ENCODE peak calls at places on chromosome 15, in four cellular contexts. X, M, B and S are unnamed samples.

GRCh38 chr15:65801229-65801813 is 9.2 kb upstream of the DENND4A start:
- DNase-seq in X (no peak), M (no peak), B (no peak), S (no peak)

GRCh38 chr15:46061002-46061401 is 426.2 kb downstream of the SQOR start:
- DNase-seq in X (no peak), M (no peak), B (no peak), S (no peak)

GRCh38 chr15:40366204-40367037 is 8.4 kb downstream of the DISP2 start:
- DNase-seq in X (no peak), M (no peak), B (peak), S (no peak)

GRCh38 chr15:83305696-83306291 is 21.3 kb upstream of the BNC1 start:
- DNase-seq in X (no peak), M (no peak), B (peak), S (peak)

GRCh38 chr15:39785139-39785538 is 2.5 kb upstream of the FSIP1 start:
- DNase-seq in X (no peak), M (no peak), B (no peak), S (no peak)

GRCh38 chr15:33975023-33975565 is 6.8 kb downstream of the CHRM5 start:
- DNase-seq in X (no peak), M (no peak), B (no peak), S (no peak)

GRCh38 chr15:69394556-69395282 is 19.4 kb upstream of the KIF23 start:
- DNase-seq in X (peak), M (peak), B (peak), S (peak)

GRCh38 chr15:38652998-38653397 is 88.4 kb upstream of the RASGRP1 start:
- DNase-seq in X (no peak), M (peak), B (no peak), S (no peak)

GRCh38 chr15:80246425-80246894 is 5.6 kb downstream of the CTXND1 start:
- DNase-seq in X (no peak), M (no peak), B (no peak), S (no peak)

GRCh38 chr15:56918907-56919707 is 663 bp downstream of the TCF12 start:
- DNase-seq in X (peak), M (peak), B (peak), S (peak)

GRCh38 chr15:84797212-84797611 is 19.9 kb upstream of the ALPK3 start:
- DNase-seq in X (no peak), M (no peak), B (no peak), S (no peak)

GRCh38 chr15:96356494-96357455 is 26.3 kb downstream of the NR2F2 start:
- DNase-seq in X (no peak), M (peak), B (peak), S (peak)

GRCh38 chr15:51401872-51402517 is 60.5 kb downstream of the GLDN start:
- DNase-seq in X (peak), M (peak), B (peak), S (peak)

GRCh38 chr15:29756358-29757267 is 65.7 kb downstream of the TJP1 start:
- DNase-seq in X (no peak), M (no peak), B (no peak), S (no peak)

GRCh38 chr15:34993877-34994276 is 5.8 kb upstream of the ZNF770 start:
- DNase-seq in X (no peak), M (no peak), B (no peak), S (no peak)

GRCh38 chr15:66027268-66027806 is 158.0 kb downstream of the RAB11A start:
- DNase-seq in X (no peak), M (peak), B (no peak), S (peak)

GRCh38 chr15:74531144-74531811 is 9.7 kb upstream of the ARID3B start:
- DNase-seq in X (no peak), M (no peak), B (peak), S (peak)

GRCh38 chr15:67094001-67094826 is 28.8 kb downstream of the SMAD3 start:
- DNase-seq in X (no peak), M (no peak), B (no peak), S (no peak)

GRCh38 chr15:40439461-40440299 is 1.1 kb upstream of the BAHD1 start:
- DNase-seq in X (peak), M (peak), B (peak), S (no peak)

GRCh38 chr15:75061272-75061671 is 37.9 kb downstream of the PPCDC start:
- DNase-seq in X (no peak), M (no peak), B (peak), S (no peak)

GRCh38 chr15:68317281-68318007 is 39.9 kb downstream of the FEM1B start:
- DNase-seq in X (no peak), M (no peak), B (peak), S (no peak)

GRCh38 chr15:57570994-57571393 is 20.7 kb upstream of the MYZAP start:
- DNase-seq in X (no peak), M (no peak), B (no peak), S (peak)

GRCh38 chr15:81930582-81931369 is 115.0 kb downstream of the MEX3B start:
- DNase-seq in X (no peak), M (peak), B (no peak), S (no peak)

GRCh38 chr15:57611938-57612337 is 20.2 kb downstream of the MYZAP start:
- DNase-seq in X (no peak), M (peak), B (peak), S (peak)

GRCh38 chr15:53130943-53131342 is 340.8 kb upstream of the ONECUT1 start:
- DNase-seq in X (no peak), M (no peak), B (no peak), S (no peak)

GRCh38 chr15:74792227-74793016 is 10.5 kb downstream of the CSK start:
- DNase-seq in X (peak), M (no peak), B (no peak), S (no peak)

GRCh38 chr15:39455502-39455991 is 125.3 kb upstream of the THBS1 start:
- DNase-seq in X (no peak), M (no peak), B (no peak), S (no peak)

GRCh38 chr15:100572362-100572983 is 29.5 kb downstream of the LINS1 start:
- DNase-seq in X (no peak), M (no peak), B (no peak), S (no peak)

GRCh38 chr15:75620776-75621536 is 4.6 kb downstream of the SNUPN start:
- DNase-seq in X (no peak), M (peak), B (no peak), S (peak)

GRCh38 chr15:28960979-28961378 is 75.2 kb downstream of the APBA2 start:
- DNase-seq in X (no peak), M (no peak), B (peak), S (no peak)

GRCh38 chr15:40274350-40275274 is 8.3 kb downstream of the ANKRD63 start:
- DNase-seq in X (no peak), M (peak), B (peak), S (peak)

GRCh38 chr15:45790325-45790943 is 155.6 kb downstream of the SQOR start:
- DNase-seq in X (no peak), M (peak), B (peak), S (peak)

GRCh38 chr15:85773249-85773648 is 21.5 kb downstream of the KLHL25 start:
- DNase-seq in X (no peak), M (no peak), B (no peak), S (no peak)

DNA sequence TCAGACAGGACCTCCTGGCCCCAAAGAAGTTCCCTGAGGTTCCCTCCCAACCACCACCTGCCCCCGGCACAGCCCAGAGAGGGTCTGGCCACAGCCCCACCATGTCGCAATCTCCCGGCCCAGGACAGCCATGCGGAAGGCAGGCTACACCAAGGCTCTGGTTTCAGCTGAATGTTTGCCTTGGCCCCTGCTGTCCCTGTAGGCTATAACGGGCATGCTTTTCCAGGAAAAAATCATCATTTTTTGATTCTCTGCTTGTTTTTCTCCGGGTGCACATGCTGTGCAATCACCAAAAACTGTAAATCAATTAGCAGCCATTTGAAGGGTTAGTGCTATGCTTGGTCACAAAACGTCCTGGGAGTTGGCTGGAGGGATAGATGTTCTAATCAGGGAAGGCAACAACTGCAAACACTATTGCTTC is 142.7 kb upstream of the IGF1R start:
- DNase-seq in X (no peak), M (no peak), B (no peak), S (no peak)
- TF ChIP-seq CTCF in X (no peak), M (no peak), B (no peak), S (no peak)

DNA sequence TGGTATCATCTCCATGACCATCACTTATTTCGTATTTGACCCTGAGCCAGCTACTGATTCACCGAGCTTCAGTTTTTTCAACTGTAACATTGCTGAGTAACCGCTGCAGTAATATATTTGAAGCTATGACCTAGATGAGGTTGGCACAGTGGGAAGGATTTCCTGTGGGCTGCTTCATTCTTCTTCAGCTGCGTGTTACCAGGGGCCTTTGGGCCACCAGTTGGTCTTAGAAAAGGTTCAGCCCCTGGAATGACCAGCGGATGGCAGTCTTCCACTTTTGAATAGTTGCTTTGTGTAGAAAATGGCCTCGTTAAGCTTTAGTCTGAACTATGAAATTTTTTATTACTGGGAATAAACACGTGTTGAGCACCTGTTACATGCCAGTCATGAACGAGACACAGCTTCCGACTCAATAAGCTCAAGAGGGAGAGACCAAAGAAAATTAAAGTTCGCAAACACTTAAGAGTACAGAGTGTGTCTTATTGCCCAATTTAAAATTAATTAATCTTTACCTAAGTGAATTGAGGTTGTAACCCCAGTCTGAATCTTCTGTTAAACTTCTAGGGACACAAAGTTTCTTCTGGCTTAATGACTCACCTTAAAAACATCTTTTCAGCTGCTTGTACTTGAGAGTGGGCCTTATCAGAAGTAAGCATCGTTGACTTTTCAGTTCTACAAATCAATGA is 57.6 kb upstream of the NR2E3 start:
- DNase-seq in X (no peak), M (peak), B (peak), S (peak)
- TF ChIP-seq CTCF in X (no peak), M (peak), B (peak), S (peak)

GRCh38 chr15:89112341-89112971 is 24.2 kb downstream of the ABHD2 start:
- DNase-seq in X (no peak), M (peak), B (no peak), S (peak)
- TF ChIP-seq CTCF in X (no peak), M (no peak), B (no peak), S (no peak)

DNA sequence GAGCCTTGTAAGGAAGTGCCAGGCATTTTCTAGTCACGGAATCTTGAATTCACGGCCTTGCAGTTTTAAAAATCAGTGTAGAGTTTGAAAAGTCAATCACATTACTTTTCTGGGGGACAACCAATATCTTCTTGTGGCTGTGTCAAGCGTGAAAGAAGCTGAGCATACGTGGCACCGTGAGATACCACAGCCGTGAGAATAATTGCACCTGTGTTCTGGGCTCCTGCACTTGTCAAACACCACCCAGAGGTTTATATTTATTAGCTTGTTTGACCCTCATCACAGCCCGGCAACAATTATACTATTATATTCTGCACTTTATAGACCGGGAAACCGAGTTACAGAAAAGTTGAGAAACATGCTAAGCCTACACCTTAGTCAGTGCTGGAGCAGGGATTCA is 45.2 kb downstream of the ARRDC4 start:
- DNase-seq in X (no peak), M (no peak), B (no peak), S (no peak)
- TF ChIP-seq CTCF in X (no peak), M (no peak), B (no peak), S (no peak)

DNA sequence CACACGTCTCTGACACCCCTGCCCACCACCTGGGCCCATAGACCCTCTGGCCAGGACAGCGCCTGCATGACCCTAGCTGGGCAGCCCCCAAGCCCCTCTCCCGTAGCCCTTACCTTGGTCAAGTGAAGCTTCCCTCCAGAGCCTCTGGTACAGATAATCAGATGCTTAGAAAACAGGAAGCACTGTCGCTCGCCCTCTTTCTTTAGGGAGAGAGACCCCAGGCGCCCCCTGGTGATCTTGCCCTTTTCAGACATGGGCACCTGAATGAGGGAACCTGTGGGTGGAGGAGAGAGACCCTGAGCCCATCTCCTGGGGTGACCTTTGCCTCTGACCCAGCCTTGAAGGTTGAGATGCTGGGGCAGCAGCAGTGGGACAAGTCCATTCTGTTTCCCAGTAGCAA is 65.4 kb downstream of the RASGRF1 start:
- DNase-seq in X (no peak), M (peak), B (peak), S (peak)
- TF ChIP-seq CTCF in X (no peak), M (no peak), B (peak), S (no peak)

GRCh38 chr15:93020976-93021772 is 67.8 kb downstream of the RGMA start:
- DNase-seq in X (no peak), M (no peak), B (no peak), S (no peak)

GRCh38 chr15:93017521-93017920 is 71.5 kb downstream of the RGMA start:
- DNase-seq in X (no peak), M (no peak), B (no peak), S (no peak)

GRCh38 chr15:93019091-93019490 is 69.9 kb downstream of the RGMA start:
- DNase-seq in X (no peak), M (no peak), B (no peak), S (no peak)

GRCh38 chr15:93019971-93020370 is 69.0 kb downstream of the RGMA start:
- DNase-seq in X (no peak), M (no peak), B (no peak), S (no peak)

DNA sequence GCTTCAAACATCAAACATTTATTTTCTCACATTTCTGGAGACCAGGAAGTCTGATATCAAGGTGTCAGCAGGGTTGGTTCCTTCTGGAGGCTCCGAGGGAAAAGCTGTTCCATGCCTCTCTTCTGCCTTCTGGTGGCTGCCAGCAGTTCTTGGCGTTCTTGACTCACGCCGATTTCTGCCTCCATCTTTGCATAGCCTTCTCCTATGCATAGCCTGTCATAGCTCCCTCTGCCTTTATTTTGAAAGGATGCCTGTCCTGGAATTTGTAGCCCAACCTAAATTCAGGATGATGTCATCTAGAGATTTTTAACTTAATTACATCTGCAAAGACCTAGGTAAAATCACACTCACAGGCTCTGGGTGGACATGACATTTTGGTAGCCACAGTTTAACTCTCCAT is 70.4 kb downstream of the RGMA start:
- DNase-seq in X (no peak), M (no peak), B (peak), S (no peak)
- TF ChIP-seq CTCF in X (peak), M (no peak), B (peak), S (no peak)

GRCh38 chr15:78301813-78302212 is 2.4 kb upstream of the SKIC8 start:
- DNase-seq in X (no peak), M (no peak), B (no peak), S (peak)

GRCh38 chr15:78298983-78299301 is 467 bp downstream of the SKIC8 start:
- DNase-seq in X (no peak), M (no peak), B (no peak), S (no peak)

GRCh38 chr15:78301326-78301725 is 1.9 kb upstream of the SKIC8 start:
- DNase-seq in X (no peak), M (no peak), B (no peak), S (no peak)

GRCh38 chr15:78302579-78302978 is 3.2 kb upstream of the SKIC8 start:
- DNase-seq in X (no peak), M (no peak), B (no peak), S (peak)

DNA sequence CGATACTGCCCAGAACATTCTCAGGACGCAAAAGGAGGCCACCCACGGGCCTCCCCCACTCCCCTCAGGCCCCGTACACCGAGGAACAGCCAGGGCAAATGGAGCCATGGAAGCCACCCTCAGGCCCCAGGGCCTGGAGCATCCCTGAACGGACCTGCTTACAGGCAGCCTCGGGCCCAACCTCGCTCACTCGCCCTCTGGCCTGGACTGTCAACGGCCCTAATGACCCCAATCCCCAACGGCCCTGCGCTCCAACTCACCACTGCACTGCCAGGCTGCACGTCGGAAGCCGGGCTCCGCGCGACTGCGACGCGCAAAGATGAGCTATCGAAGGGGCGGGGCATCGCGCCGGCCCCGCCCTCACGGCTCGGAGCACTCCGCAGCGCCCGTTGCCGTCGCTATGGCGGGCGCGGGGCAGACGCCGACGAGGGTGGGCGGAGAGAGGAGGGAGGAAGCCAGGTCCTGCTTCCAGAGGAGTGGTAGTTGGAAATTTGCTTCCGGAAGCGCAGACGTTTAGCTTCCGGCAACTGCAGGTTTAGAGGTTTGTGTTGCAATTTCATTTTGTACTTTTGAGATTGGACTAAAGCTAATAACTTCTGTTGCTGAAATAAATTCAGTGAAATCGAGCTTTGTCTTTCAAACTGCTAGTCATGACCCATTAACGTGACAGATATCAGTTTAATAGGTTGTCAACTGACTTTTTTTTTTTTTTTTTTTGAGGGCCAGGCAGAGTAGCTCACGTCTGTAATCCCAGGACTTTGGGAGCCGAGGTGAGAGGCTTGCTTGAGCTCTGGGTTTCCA is at the start of gene SKIC8:
- DNase-seq in X (peak), M (peak), B (peak), S (peak)
- TF ChIP-seq CTCF in X (no peak), M (no peak), B (peak), S (no peak)

DNA sequence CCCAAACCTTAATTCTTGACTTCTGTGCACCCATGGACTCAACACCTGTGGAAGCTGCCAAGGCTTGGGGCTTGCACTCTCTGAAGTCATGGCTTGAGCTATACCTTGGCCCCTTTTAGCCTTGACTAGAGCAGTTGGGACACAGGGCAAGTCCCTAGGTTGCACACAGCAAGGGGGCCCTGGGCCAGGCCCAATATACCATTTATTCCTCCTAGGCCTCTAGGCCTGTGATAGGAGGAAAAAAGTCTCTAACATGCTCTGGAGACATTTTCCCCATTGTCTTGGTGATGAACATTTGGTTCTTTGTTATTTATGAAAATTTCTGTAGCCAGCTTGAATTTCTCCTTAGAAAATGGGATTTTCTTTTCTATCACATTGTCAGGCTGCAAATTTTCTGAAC is 186.1 kb downstream of the SEMA6D start:
- DNase-seq in X (no peak), M (no peak), B (no peak), S (no peak)
- TF ChIP-seq CTCF in X (no peak), M (no peak), B (no peak), S (no peak)